ENCODE peak calls at places on chromosomes 11 and 22, in seven cellular contexts. A is HepG2; J is NCI-H460; C is stomach; X is effector CD4-positive, alpha-beta T cell; D is OCI-M1; P is renal cortical epithelial cell. K is an unnamed sample.

GRCh38 chr11:121578216-121579063 is 125.7 kb upstream of the SORL1-AS1 start:
- DNase-seq in A (no peak), J (no peak), C (no peak), X (no peak), D (no peak), P (peak), K (peak)

GRCh38 chr11:117961896-117962295 is 24.3 kb upstream of the IL10RA start:
- DNase-seq in A (no peak), J (no peak), C (no peak), X (no peak), D (no peak), P (no peak), K (no peak)

GRCh38 chr11:561148-562003 is 606 bp downstream of the RASSF7 start:
- DNase-seq in A (peak), J (no peak), C (peak), X (no peak), D (peak), P (peak), K (peak)

GRCh38 chr11:68560216-68560615 is 99.7 kb downstream of the PPP6R3 start:
- DNase-seq in A (no peak), J (no peak), C (no peak), X (no peak), D (no peak), P (no peak), K (no peak)

GRCh38 chr11:112150517-112150916 is 13.4 kb downstream of the IL18 start:
- DNase-seq in A (no peak), J (no peak), C (no peak), X (no peak), D (no peak), P (no peak), K (no peak)

GRCh38 chr11:47765086-47765485 is 2.1 kb downstream of the FNBP4 start:
- DNase-seq in A (no peak), J (no peak), C (no peak), X (no peak), D (peak), P (no peak), K (no peak)

GRCh38 chr11:10398525-10398924 is 56.5 kb upstream of the AMPD3 start:
- DNase-seq in A (no peak), J (no peak), C (no peak), X (no peak), D (no peak), P (no peak), K (peak)

GRCh38 chr11:78372114-78372768 is 45.4 kb downstream of the GAB2 start:
- DNase-seq in A (no peak), J (no peak), C (no peak), X (no peak), D (no peak), P (no peak), K (no peak)

GRCh38 chr22:44838316-44839016 is 86.1 kb downstream of the ARHGAP8 start:
- DNase-seq in A (no peak), J (no peak), C (no peak), X (no peak), D (no peak), P (no peak), K (no peak)

GRCh38 chr11:73152086-73152853 is 10.2 kb upstream of the FCHSD2 start:
- DNase-seq in A (no peak), J (no peak), C (peak), X (no peak), D (no peak), P (no peak), K (no peak)

GRCh38 chr11:118921929-118922744 is 3.6 kb downstream of the BCL9L start:
- DNase-seq in A (peak), J (peak), C (peak), X (no peak), D (no peak), P (peak), K (no peak)

GRCh38 chr11:36363361-36364272 is 67.5 kb downstream of the PRR5L start:
- DNase-seq in A (no peak), J (no peak), C (no peak), X (no peak), D (peak), P (peak), K (peak)

GRCh38 chr11:122131126-122131525 is 15.1 kb upstream of the BLID start:
- DNase-seq in A (no peak), J (no peak), C (no peak), X (no peak), D (no peak), P (no peak), K (no peak)

GRCh38 chr11:119284344-119285157 is 32.4 kb downstream of the MCAM start:
- DNase-seq in A (peak), J (peak), C (no peak), X (no peak), D (peak), P (peak), K (peak)

GRCh38 chr11:126963603-126964353 is 36.8 kb downstream of the KIRREL3 start:
- DNase-seq in A (no peak), J (no peak), C (no peak), X (no peak), D (no peak), P (peak), K (no peak)

GRCh38 chr11:62880231-62880802 is 379 bp upstream of the SLC3A2 start:
- DNase-seq in A (no peak), J (no peak), C (no peak), X (no peak), D (peak), P (peak), K (peak)

GRCh38 chr11:64802370-64803162 is 448 bp downstream of the MAP4K2 start:
- DNase-seq in A (no peak), J (no peak), C (no peak), X (peak), D (no peak), P (no peak), K (no peak)

GRCh38 chr22:29308148-29308790 is 1.8 kb downstream of the GAS2L1 start:
- DNase-seq in A (no peak), J (no peak), C (no peak), X (no peak), D (no peak), P (no peak), K (no peak)

GRCh38 chr11:87173185-87174039 is 135.7 kb downstream of the TMEM135 start:
- DNase-seq in A (peak), J (peak), C (no peak), X (no peak), D (no peak), P (peak), K (no peak)

GRCh38 chr11:69209038-69209350 is 53.3 kb downstream of the SMIM38 start:
- DNase-seq in A (no peak), J (no peak), C (no peak), X (no peak), D (no peak), P (no peak), K (no peak)